ENCODE peak calls at places on chromosomes 5 and 9, in seven cellular contexts. T, P, R, W, A, F and L are unnamed samples.

GRCh38 chr5:129664336-129664937 is 83.5 kb upstream of the MINAR2 start:
- DNase-seq in T (peak; percentile 45), P (peak; percentile 30), R (peak; percentile 6), W (peak; percentile 4), A (peak; percentile 0), F (peak; percentile 17), L (no peak)

GRCh38 chr5:116605310-116606070 is 30.9 kb upstream of the SEMA6A start:
- DNase-seq in T (no peak), P (no peak), R (no peak), W (no peak), A (no peak), F (no peak), L (no peak)

GRCh38 chr9:79574166-79574565 is 2.4 kb downstream of the TLE4 start:
- DNase-seq in T (no peak), P (no peak), R (no peak), W (no peak), A (no peak), F (no peak), L (no peak)

GRCh38 chr5:169717298-169717697 is 80.2 kb downstream of the DOCK2 start:
- DNase-seq in T (peak; percentile 86), P (no peak), R (peak; percentile 30), W (no peak), A (no peak), F (peak; percentile 91), L (no peak)

GRCh38 chr5:172110921-172111873 is 76.8 kb downstream of the STK10 start:
- DNase-seq in T (no peak), P (no peak), R (peak; percentile 93), W (no peak), A (peak; percentile 85), F (peak; percentile 71), L (no peak)

GRCh38 chr9:113131689-113132151 is 19.1 kb upstream of the SLC31A2 start:
- DNase-seq in T (no peak), P (no peak), R (peak; percentile 24), W (peak; percentile 27), A (no peak), F (no peak), L (no peak)

GRCh38 chr5:107805819-107806218 is 135.1 kb upstream of the EFNA5 start:
- DNase-seq in T (no peak), P (no peak), R (no peak), W (no peak), A (no peak), F (no peak), L (no peak)

GRCh38 chr9:6054280-6055099 is 39.1 kb upstream of the RANBP6 start:
- DNase-seq in T (peak; percentile 58), P (peak; percentile 67), R (peak; percentile 51), W (peak; percentile 45), A (peak; percentile 23), F (peak; percentile 65), L (peak; percentile 30)

GRCh38 chr5:3277590-3278196 is 317.9 kb upstream of the IRX1 start:
- DNase-seq in T (no peak), P (no peak), R (no peak), W (no peak), A (no peak), F (no peak), L (no peak)

GRCh38 chr9:95349109-95350038 is 31.9 kb upstream of the FANCC start:
- DNase-seq in T (no peak), P (no peak), R (no peak), W (no peak), A (no peak), F (no peak), L (no peak)

GRCh38 chr5:72280655-72281069 is 39.4 kb downstream of the MRPS27 start:
- DNase-seq in T (peak; percentile 62), P (peak; percentile 73), R (peak; percentile 22), W (peak; percentile 30), A (no peak), F (peak; percentile 25), L (no peak)

GRCh38 chr9:86405926-86406325 is 51.7 kb upstream of the TUT7 start:
- DNase-seq in T (peak; percentile 85), P (peak; percentile 59), R (no peak), W (peak; percentile 77), A (peak; percentile 4), F (peak; percentile 88), L (peak; percentile 80)

GRCh38 chr5:141821430-141821925 is 56.7 kb downstream of the PCDH1 start:
- DNase-seq in T (peak; percentile 61), P (peak; percentile 97), R (peak; percentile 26), W (peak; percentile 87), A (no peak), F (peak; percentile 53), L (peak; percentile 22)

GRCh38 chr5:141683596-141684161 is 1.6 kb upstream of the ARAP3 start:
- DNase-seq in T (no peak), P (no peak), R (no peak), W (no peak), A (no peak), F (no peak), L (no peak)

GRCh38 chr9:6184749-6185645 is 30.6 kb upstream of the IL33 start:
- DNase-seq in T (peak; percentile 54), P (peak; percentile 9), R (no peak), W (no peak), A (no peak), F (no peak), L (no peak)

GRCh38 chr9:133844876-133845658 is 106.9 kb upstream of the SARDH start:
- DNase-seq in T (peak; percentile 35), P (no peak), R (no peak), W (no peak), A (no peak), F (no peak), L (no peak)

GRCh38 chr5:67807116-67807888 is 408.3 kb upstream of the PIK3R1 start:
- DNase-seq in T (no peak), P (no peak), R (no peak), W (no peak), A (no peak), F (no peak), L (no peak)

GRCh38 chr5:173707392-173707791 is 90.9 kb upstream of the BOD1 start:
- DNase-seq in T (peak; percentile 93), P (peak; percentile 6), R (no peak), W (no peak), A (no peak), F (no peak), L (no peak)

GRCh38 chr5:83430130-83431010 is 41.2 kb upstream of the VCAN start:
- DNase-seq in T (peak; percentile 52), P (peak; percentile 43), R (peak; percentile 24), W (peak; percentile 26), A (peak; percentile 7), F (peak; percentile 66), L (peak; percentile 9)

GRCh38 chr5:110086658-110087388 is 397.1 kb downstream of the MAN2A1 start:
- DNase-seq in T (peak; percentile 99), P (peak; percentile 92), R (peak; percentile 65), W (peak; percentile 1), A (peak; percentile 54), F (peak; percentile 74), L (peak; percentile 89)

GRCh38 chr5:84518370-84518769 is 133.7 kb upstream of the EDIL3 start:
- DNase-seq in T (no peak), P (no peak), R (no peak), W (no peak), A (no peak), F (no peak), L (no peak)

GRCh38 chr5:168734657-168735344 is 155.6 kb upstream of the PANK3 start:
- DNase-seq in T (peak; percentile 68), P (no peak), R (no peak), W (no peak), A (no peak), F (no peak), L (no peak)

GRCh38 chr5:172179032-172179989 is 8.7 kb downstream of the STK10 start:
- DNase-seq in T (no peak), P (no peak), R (peak; percentile 87), W (no peak), A (peak; percentile 53), F (no peak), L (no peak)

GRCh38 chr5:158700997-158701391 is 398.7 kb downstream of the EBF1 start:
- DNase-seq in T (no peak), P (no peak), R (peak; percentile 40), W (no peak), A (no peak), F (no peak), L (no peak)

GRCh38 chr5:79552984-79553383 is 39.0 kb upstream of the HOMER1 start:
- DNase-seq in T (peak; percentile 79), P (peak; percentile 66), R (peak; percentile 14), W (no peak), A (no peak), F (no peak), L (no peak)

GRCh38 chr5:79237735-79238560 is 2.0 kb downstream of the JMY start:
- DNase-seq in T (no peak), P (no peak), R (no peak), W (no peak), A (no peak), F (peak; percentile 46), L (no peak)

GRCh38 chr9:4086119-4087088 is 213.5 kb downstream of the GLIS3 start:
- DNase-seq in T (no peak), P (no peak), R (peak; percentile 56), W (no peak), A (no peak), F (peak; percentile 50), L (no peak)

GRCh38 chr9:69933445-69933844 is 110.2 kb upstream of the MAMDC2 start:
- DNase-seq in T (no peak), P (no peak), R (no peak), W (no peak), A (no peak), F (no peak), L (no peak)

GRCh38 chr5:169805527-169805934 is 168.5 kb downstream of the DOCK2 start:
- DNase-seq in T (no peak), P (no peak), R (peak; percentile 7), W (no peak), A (peak; percentile 66), F (no peak), L (no peak)

GRCh38 chr9:111959468-111959941 is 62.9 kb downstream of the UGCG start:
- DNase-seq in T (peak; percentile 82), P (no peak), R (peak; percentile 77), W (peak; percentile 97), A (no peak), F (peak; percentile 95), L (peak; percentile 100)

GRCh38 chr9:130034570-130034969 is 8.4 kb downstream of the FNBP1 start:
- DNase-seq in T (peak; percentile 61), P (peak; percentile 52), R (peak; percentile 72), W (no peak), A (no peak), F (peak; percentile 54), L (no peak)

GRCh38 chr9:136951541-136952353 is at the start of gene LCN12:
- DNase-seq in T (no peak), P (no peak), R (no peak), W (no peak), A (no peak), F (no peak), L (no peak)

GRCh38 chr9:35615981-35616680 is 2.1 kb downstream of the CD72 start:
- DNase-seq in T (no peak), P (no peak), R (no peak), W (no peak), A (no peak), F (no peak), L (no peak)

GRCh38 chr9:18472915-18473314 is 1.0 kb upstream of the ADAMTSL1 start:
- DNase-seq in T (peak; percentile 56), P (no peak), R (no peak), W (no peak), A (no peak), F (no peak), L (no peak)

GRCh38 chr9:93240891-93241334 is 57.0 kb downstream of the WNK2 start:
- DNase-seq in T (no peak), P (no peak), R (no peak), W (no peak), A (no peak), F (no peak), L (no peak)

GRCh38 chr5:142664067-142664466 is 21.8 kb downstream of the FGF1 start:
- DNase-seq in T (no peak), P (no peak), R (no peak), W (no peak), A (no peak), F (no peak), L (no peak)

GRCh38 chr9:90065001-90065400 is 460.2 kb downstream of the GADD45G start:
- DNase-seq in T (no peak), P (no peak), R (no peak), W (peak; percentile 14), A (no peak), F (no peak), L (no peak)